ENCODE peak calls at places on chromosomes 11 and 22, in five cellular contexts. H is PC-3; Q is HCT116; F is neuronal stem cell; R is CD8-positive, alpha-beta T cell. K is an unnamed sample.

GRCh38 chr11:22875869-22876473 is 15.7 kb upstream of the CCDC179 start:
- DNase-seq in H (peak; percentile 89), R (peak; percentile 55), Q (peak; percentile 80), F (peak; percentile 74), K (peak; percentile 53)

GRCh38 chr11:129733384-129733783 is 82.3 kb upstream of the TMEM45B start:
- DNase-seq in H (no peak), F (no peak), R (no peak), Q (no peak), K (no peak)

GRCh38 chr11:116642481-116642880 is 130.3 kb downstream of the BUD13 start:
- DNase-seq in Q (no peak), H (no peak), F (no peak), R (no peak), K (no peak)

GRCh38 chr22:18120941-18121340 is 10.3 kb downstream of the TUBA8 start:
- DNase-seq in H (no peak), R (no peak), F (no peak), Q (no peak), K (no peak)

GRCh38 chr22:45239378-45240136 is 1.1 kb downstream of the KIAA0930 start:
- DNase-seq in R (no peak), Q (no peak), F (no peak), H (no peak), K (no peak)

GRCh38 chr11:96254087-96254486 is 88.9 kb downstream of the MAML2 start:
- DNase-seq in H (no peak), F (no peak), R (no peak), Q (no peak), K (no peak)

GRCh38 chr11:93784935-93785360 is 866 bp downstream of the MED17 start:
- DNase-seq in F (no peak), R (no peak), Q (peak; percentile 2), H (no peak), K (no peak)

GRCh38 chr11:102560555-102561011 is 30.0 kb upstream of the MMP7 start:
- DNase-seq in H (peak; percentile 65), Q (no peak), R (no peak), F (no peak), K (peak; percentile 16)

GRCh38 chr22:21000215-21000986 is 1.5 kb downstream of the THAP7 start:
- DNase-seq in R (peak; percentile 20), H (peak; percentile 9), Q (no peak), F (no peak), K (no peak)

GRCh38 chr11:62669420-62670161 is 1.9 kb upstream of the UQCC3 start:
- DNase-seq in Q (no peak), H (peak; percentile 42), R (no peak), F (no peak), K (no peak)

GRCh38 chr11:119030029-119030328 is 698 bp downstream of the SLC37A4 start:
- DNase-seq in H (no peak), Q (no peak), R (no peak), F (no peak), K (no peak)

GRCh38 chr22:17918840-17919239 is 105.5 kb downstream of the MICAL3 start:
- DNase-seq in H (peak; percentile 44), R (no peak), Q (no peak), F (no peak), K (no peak)

GRCh38 chr11:128590587-128590986 is 3.2 kb upstream of the ETS1 start:
- DNase-seq in R (no peak), H (no peak), F (no peak), Q (no peak), K (no peak)

GRCh38 chr11:131253885-131254204 is 116.6 kb upstream of the NTM start:
- DNase-seq in R (no peak), Q (no peak), H (no peak), F (no peak), K (no peak)

GRCh38 chr11:128733440-128734115 is 39.7 kb downstream of the FLI1 start:
- DNase-seq in R (peak; percentile 46), F (peak; percentile 60), H (no peak), Q (no peak), K (no peak)

GRCh38 chr11:65968600-65969482 is 7.3 kb downstream of the SART1 start:
- DNase-seq in Q (no peak), F (no peak), R (no peak), H (peak; percentile 21), K (no peak)
- H3K27ac ChIP-seq in Q (no peak overlapping the region), F (no peak overlapping the region), R (no peak overlapping the region), H (no peak overlapping the region), K (no peak overlapping the region)

DNA sequence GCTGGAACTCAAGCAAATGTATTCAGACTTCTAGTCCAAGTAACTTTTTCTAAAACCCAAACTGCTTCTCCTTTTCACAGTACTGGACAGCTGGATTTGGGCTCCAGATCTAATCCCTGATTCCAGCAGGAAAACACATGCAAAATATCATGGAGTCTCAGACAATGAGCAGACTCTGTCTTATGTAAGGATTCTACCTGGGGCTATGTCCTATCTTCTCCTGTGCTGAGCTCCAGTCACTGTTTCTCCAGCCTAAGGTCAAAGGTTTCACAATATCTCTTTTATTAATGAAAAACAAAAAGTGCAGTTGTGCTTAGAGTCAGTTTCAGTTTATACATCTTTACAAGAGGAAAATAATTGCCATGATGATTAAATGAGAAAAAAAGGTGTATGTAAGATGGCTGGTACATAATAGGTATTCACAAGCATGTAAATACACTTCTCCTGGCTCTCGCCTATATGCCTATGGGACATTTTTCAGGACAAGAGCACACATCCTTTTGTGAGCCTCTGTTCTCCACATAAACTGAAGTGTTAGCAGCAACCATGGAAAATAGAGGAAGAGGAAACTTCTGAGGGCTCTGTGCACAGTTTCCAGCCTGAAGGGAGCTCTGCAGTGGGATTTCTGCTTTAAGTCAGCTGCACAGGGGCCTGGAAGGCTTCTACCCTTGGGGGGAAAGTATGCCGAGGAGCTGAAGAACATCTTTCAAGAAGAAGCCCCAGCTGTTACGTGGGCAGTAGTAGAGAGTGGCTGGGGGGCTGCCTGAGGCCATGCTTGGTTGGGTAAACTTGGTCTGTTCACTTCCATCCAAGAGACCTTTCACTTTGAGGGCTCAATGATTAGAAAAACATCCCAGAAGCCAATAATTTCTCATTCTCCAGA is 82.9 kb upstream of the EED start:
- DNase-seq in H (no peak), R (no peak), Q (no peak), F (no peak), K (no peak)
- H3K27ac ChIP-seq in H (no peak overlapping the region), R (no peak overlapping the region), Q (no peak overlapping the region), F (no peak overlapping the region), K (no peak overlapping the region)

DNA sequence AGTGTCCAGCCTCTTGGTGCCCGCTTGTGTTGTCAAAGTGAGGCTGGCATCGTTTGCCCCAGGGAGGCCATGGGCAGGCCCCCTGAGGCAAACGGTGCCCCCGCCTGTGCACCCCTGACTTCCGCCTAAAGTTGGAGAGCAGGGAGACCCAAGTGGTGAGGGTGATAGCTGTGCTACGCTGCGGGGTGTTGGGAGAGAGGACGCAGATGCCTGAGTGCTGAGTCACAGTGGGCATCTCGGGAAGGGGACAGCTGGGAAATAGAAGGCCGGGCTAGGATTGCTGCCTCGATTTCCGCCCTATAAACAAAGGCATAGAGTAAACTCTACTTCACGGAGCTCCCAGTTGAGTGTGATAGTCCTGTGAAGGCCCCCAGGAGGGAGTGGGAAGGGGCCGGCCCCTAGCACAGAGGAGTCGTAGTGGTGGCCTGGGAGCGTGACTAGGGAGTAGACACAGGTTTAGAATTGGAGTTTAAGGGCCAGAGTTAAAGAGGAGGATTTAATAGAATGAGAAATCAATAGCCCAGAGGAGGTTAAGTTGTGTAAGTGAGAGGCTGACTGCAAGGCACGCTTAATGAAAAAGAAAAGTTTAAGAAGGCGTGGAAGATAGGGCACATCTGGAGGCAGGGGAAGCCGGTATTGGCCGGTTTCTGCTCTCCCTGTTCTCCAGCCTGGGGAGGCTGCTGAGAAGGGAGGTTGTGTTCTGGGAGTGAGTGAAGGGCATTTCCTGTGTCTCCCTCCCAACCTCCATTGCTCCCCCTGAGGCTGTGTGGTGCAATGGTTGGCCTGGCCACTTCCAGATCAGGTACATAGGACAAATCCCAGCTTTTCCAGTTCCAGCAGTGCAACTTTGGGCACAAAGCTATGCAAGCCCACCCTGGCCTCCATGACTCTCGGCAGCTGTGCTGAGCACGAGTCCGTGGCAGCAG is 6.1 kb downstream of the GRIK4 start:
- DNase-seq in R (no peak), F (no peak), H (no peak), Q (no peak), K (peak; percentile 42)
- H3K27ac ChIP-seq in R (no peak overlapping the region), F (no peak overlapping the region), H (no peak overlapping the region), Q (no peak overlapping the region), K (no peak overlapping the region)

GRCh38 chr11:10678106-10678505 is 15.4 kb downstream of the IRAG1 start:
- DNase-seq in H (no peak), F (no peak), R (no peak), Q (no peak), K (no peak)
- H3K27ac ChIP-seq in H (no peak overlapping the region), F (no peak overlapping the region), R (no peak overlapping the region), Q (no peak overlapping the region), K (no peak overlapping the region)

DNA sequence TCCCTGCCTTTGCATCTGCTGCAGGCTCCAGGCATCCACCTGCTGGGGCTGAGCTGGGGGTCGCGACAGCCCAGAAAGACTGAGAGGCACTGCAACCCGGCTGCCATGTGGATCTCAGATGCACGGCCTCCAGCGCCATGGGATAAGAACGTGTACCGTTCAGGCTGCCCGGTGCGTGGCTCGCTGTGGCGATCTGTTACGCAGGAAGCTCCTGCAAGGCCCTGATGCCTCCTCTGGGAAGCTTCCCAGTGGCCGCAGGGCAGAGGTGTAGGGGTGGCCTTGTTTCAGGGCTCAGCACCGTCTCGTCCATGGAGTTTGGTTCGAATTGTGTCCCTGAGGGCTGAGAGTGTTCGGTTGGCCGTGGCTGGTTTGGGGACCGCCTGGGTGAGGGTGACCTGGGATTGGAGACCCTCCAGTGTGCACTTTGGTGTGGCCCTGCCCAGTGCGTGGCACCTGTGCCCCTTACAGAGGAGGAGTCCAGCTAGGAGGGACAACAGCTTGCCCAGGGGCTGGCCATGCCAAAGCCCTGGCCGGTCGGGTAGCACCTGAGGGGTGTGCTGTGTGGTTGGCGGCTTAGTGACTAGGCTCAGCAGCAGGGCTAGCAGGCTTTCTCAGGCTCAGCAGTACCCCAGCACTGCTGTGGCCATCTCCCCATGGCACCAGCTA is 1184.5 kb downstream of the BRD1 start:
- DNase-seq in F (no peak), Q (no peak), H (no peak), R (no peak), K (no peak)
- H3K27ac ChIP-seq in F (no peak overlapping the region), Q (no peak overlapping the region), H (no peak overlapping the region), R (no peak overlapping the region), K (peak overlapping the region; percentile 26)

GRCh38 chr11:71999813-72000590 is 1.3 kb downstream of the IL18BP start:
- DNase-seq in H (no peak), Q (no peak), R (no peak), F (no peak), K (no peak)
- H3K27ac ChIP-seq in H (no peak overlapping the region), Q (no peak overlapping the region), R (peak overlapping the region; percentile 47), F (no peak overlapping the region), K (peak overlapping the region; percentile 59)

GRCh38 chr11:67400942-67401494 is 640 bp downstream of the PPP1CA start:
- DNase-seq in Q (no peak), F (no peak), H (no peak), R (no peak), K (no peak)
- H3K27ac ChIP-seq in Q (peak overlapping the region; percentile 99), F (no peak overlapping the region), H (peak overlapping the region; percentile 71), R (peak overlapping the region; percentile 62), K (peak overlapping the region; percentile 19)

GRCh38 chr22:41920271-41920976 is 5.5 kb upstream of the SHISA8 start:
- DNase-seq in R (no peak), Q (no peak), F (no peak), H (no peak), K (no peak)
- H3K27ac ChIP-seq in R (no peak overlapping the region), Q (no peak overlapping the region), F (no peak overlapping the region), H (no peak overlapping the region), K (no peak overlapping the region)

K was measured in ovary.